ENCODE peak calls at places on chromosomes 5 and 9, in four cellular contexts. X is mesenchymal stem cell, O is mesendoderm, R is H9. B is an unnamed sample.

GRCh38 chr9:115369322-115369957 is 251.5 kb upstream of the TNC start:
- DNase-seq in X (peak; percentile 82), R (no peak), O (no peak), B (no peak)

GRCh38 chr5:88875609-88876234 is 7.3 kb downstream of the MEF2C start:
- DNase-seq in R (no peak), X (no peak), O (no peak), B (no peak)

GRCh38 chr9:124805186-124805585 is 28.3 kb downstream of the OLFML2A start:
- DNase-seq in O (no peak), R (no peak), X (peak; percentile 26), B (no peak)

GRCh38 chr5:8829322-8830029 is 716.4 kb downstream of the SEMA5A start:
- DNase-seq in X (peak; percentile 99), O (peak; percentile 88), R (no peak), B (peak; percentile 49)

GRCh38 chr5:149432861-149433462 is 53.9 kb upstream of the IL17B start:
- DNase-seq in O (no peak), R (no peak), X (peak; percentile 62), B (no peak)

GRCh38 chr5:103224118-103224893 is 34.3 kb upstream of the MACIR start:
- DNase-seq in R (peak; percentile 80), X (peak; percentile 78), O (peak; percentile 90), B (peak; percentile 47)

GRCh38 chr5:30040483-30041116 is 1152.9 kb upstream of the CDH6 start:
- DNase-seq in R (peak; percentile 68), X (peak; percentile 61), O (peak; percentile 88), B (peak; percentile 52)

GRCh38 chr9:19481971-19482404 is 73.2 kb downstream of the ACER2 start:
- DNase-seq in O (no peak), X (no peak), R (no peak), B (no peak)

GRCh38 chr9:17810728-17811634 is 232.1 kb downstream of the SH3GL2 start:
- DNase-seq in O (peak; percentile 50), X (peak; percentile 48), R (no peak), B (peak; percentile 37)

DNA sequence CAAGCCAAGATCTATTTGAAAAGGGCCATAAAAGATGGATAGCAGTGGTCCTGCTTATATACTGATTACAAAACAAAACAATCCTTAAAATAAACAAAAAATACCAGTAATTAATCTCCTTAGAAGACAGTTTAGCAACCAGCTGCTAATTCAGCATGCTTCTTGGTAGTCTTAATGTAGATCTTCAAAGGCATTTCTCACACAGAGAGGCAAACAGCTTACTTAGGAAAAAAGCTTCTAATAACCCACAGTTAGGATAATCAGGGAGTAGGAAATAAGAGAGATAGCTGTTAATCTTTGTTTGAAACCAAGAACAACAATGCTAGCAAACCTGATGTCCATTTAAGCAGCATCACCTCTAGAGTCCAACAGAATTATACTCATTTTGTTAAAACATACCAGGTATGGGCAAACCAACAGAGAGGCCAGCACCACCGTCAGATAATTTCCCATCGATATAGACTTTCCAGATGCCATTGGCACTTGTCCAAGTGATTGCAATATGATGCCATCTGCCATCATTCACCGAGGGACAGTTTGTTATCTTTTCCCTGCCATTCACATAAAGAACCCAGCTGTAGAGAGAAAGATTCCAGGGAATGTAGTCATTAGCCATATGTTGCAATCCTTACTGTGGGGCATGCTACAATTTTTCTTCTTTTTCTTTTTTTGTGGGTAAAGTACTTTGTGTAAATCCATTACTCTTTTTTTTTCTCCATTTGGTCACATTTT is 105.6 kb upstream of the TXNDC8 start:
- DNase-seq in R (no peak), X (peak; percentile 93), O (no peak), B (peak; percentile 34)
- H3K4ac ChIP-seq in R (no peak overlapping the region), X (peak overlapping the region; percentile 58), O (no peak overlapping the region), B (no peak overlapping the region)

GRCh38 chr5:139178948-139179347 is 19.2 kb downstream of the SIL1 start:
- DNase-seq in R (no peak), O (peak; percentile 84), X (no peak), B (peak; percentile 51)

GRCh38 chr5:139181835-139182452 is 16.2 kb downstream of the SIL1 start:
- DNase-seq in O (no peak), R (no peak), X (peak; percentile 72), B (peak; percentile 13)

GRCh38 chr5:139177809-139178581 is 20.2 kb downstream of the SIL1 start:
- DNase-seq in R (no peak), O (no peak), X (peak; percentile 29), B (no peak)

GRCh38 chr5:139180850-139181785 is 17.1 kb downstream of the SIL1 start:
- DNase-seq in X (no peak), O (no peak), R (no peak), B (no peak)

DNA sequence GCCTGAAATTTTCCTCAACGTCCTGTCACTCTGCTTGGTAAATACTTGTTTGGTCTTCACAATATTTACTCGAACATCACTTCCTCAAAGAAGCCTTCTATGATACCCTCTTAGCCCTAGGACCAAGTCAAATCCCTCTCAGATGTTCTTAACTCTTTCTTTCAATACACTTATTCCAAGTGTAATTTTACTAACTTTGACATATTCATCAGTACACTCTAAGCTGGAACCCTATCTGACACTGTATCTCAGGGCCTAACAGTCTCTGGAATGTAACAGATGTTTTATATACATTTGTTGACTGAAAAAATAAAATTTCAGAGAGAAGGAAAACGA is 19.6 kb downstream of the SIL1 start:
- DNase-seq in R (no peak), O (no peak), X (no peak), B (no peak)
- H3K4ac ChIP-seq in R (no peak overlapping the region), O (no peak overlapping the region), X (no peak overlapping the region), B (no peak overlapping the region)

GRCh38 chr5:173764321-173765029 is 123.7 kb upstream of the CPEB4 start:
- DNase-seq in O (peak; percentile 87), R (peak; percentile 70), X (peak; percentile 97), B (peak; percentile 96)

GRCh38 chr5:173762930-173763329 is 125.2 kb upstream of the CPEB4 start:
- DNase-seq in X (no peak), R (no peak), O (no peak), B (no peak)

GRCh38 chr5:173762045-173762444 is 126.1 kb upstream of the CPEB4 start:
- DNase-seq in R (no peak), X (no peak), O (no peak), B (no peak)

GRCh38 chr5:173765030-173765644 is 123.0 kb upstream of the CPEB4 start:
- DNase-seq in O (no peak), R (no peak), X (peak; percentile 16), B (peak; percentile 70)

DNA sequence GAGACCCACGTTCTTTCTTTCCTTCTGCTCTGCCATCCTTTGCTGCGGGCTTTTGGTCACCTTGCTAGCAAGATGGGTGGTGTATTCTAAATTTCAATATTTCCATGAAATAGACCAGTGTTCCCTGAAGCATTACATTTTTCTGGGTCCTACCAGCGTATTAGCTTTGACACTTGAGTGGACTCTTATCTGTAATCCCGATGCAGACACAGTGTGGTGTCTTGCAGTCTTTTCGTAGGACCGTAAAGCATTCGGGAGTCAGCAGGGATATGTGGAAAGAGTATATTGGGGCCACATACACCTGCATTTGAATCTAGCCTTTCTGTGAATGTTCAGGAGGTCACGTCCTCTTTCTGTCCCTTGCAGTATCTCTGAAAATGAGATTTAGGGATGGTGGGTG is 124.7 kb upstream of the CPEB4 start:
- DNase-seq in R (no peak), X (no peak), O (no peak), B (no peak)
- H3K4ac ChIP-seq in R (no peak overlapping the region), X (peak overlapping the region; percentile 75), O (no peak overlapping the region), B (no peak overlapping the region)

GRCh38 chr9:81832571-81833285 is 95.5 kb upstream of the SPATA31D4 start:
- DNase-seq in O (no peak), R (no peak), X (peak; percentile 90), B (no peak)
- H3K4ac ChIP-seq in O (no peak overlapping the region), R (no peak overlapping the region), X (peak overlapping the region; percentile 45), B (no peak overlapping the region)

GRCh38 chr5:39501403-39501802 is 76.6 kb upstream of the DAB2 start:
- DNase-seq in R (no peak), X (peak; percentile 79), O (no peak), B (peak; percentile 41)
- H3K4ac ChIP-seq in R (no peak overlapping the region), X (no peak overlapping the region), O (no peak overlapping the region), B (no peak overlapping the region)

DNA sequence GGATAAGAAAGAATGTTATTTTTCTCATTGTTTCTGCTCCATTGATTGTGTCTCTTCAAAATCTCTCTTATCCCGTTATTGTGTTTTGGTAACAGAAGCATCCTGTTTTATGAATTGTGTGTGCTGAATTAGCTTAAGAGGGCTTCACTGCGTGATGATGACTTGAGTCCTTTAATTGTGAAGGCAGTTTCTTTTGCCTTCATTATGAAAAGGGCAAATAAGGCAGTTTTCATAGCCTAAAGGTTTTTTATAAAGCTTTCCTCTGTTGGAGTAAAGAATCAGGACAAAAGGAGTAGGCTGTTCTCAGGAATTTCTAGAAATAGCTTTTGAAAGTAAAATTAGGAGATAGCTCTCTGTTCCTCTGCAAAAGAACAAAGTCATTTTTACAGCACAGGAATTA is 169.8 kb downstream of the FOCAD start:
- DNase-seq in R (no peak), O (no peak), X (no peak), B (no peak)
- H3K4ac ChIP-seq in R (no peak overlapping the region), O (no peak overlapping the region), X (no peak overlapping the region), B (no peak overlapping the region)

DNA sequence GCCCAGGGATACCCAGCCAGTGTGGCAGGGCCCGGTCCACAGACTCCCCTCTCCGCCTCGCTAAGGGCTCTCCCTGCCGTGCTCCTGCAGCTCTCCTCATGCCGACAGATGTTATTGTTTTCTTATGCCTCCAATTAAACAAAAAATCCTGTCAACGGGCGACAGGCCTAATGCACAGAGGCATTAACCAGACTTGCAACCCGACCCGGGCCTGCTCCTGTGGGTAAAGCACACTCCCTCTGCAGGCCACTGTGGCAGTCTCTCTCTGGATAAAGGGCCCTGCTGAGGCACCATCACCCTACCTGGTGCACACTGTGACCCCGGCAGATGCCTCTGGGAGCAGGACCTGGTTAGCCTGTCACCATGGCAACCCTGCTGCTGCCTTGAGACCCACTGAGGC is 27.5 kb upstream of the HAND1 start:
- DNase-seq in X (no peak), O (peak; percentile 48), R (peak; percentile 65), B (no peak)
- H3K4ac ChIP-seq in X (no peak overlapping the region), O (no peak overlapping the region), R (no peak overlapping the region), B (no peak overlapping the region)

GRCh38 chr5:122091942-122092600 is 14.0 kb upstream of the LOX start:
- DNase-seq in R (no peak), X (peak; percentile 69), O (peak; percentile 64), B (no peak)
- H3K4ac ChIP-seq in R (no peak overlapping the region), X (no peak overlapping the region), O (no peak overlapping the region), B (no peak overlapping the region)

GRCh38 chr5:34519489-34520220 is 136.5 kb upstream of the RAI14 start:
- DNase-seq in O (no peak), R (no peak), X (no peak), B (no peak)
- H3K4ac ChIP-seq in O (no peak overlapping the region), R (no peak overlapping the region), X (no peak overlapping the region), B (no peak overlapping the region)

GRCh38 chr9:95057121-95057520 is 260.4 kb downstream of the FANCC start:
- DNase-seq in O (no peak), X (peak; percentile 60), R (no peak), B (no peak)
- H3K4ac ChIP-seq in O (no peak overlapping the region), X (peak overlapping the region; percentile 63), R (no peak overlapping the region), B (no peak overlapping the region)